ENCODE peak calls at places on chromosomes 4 and X, in six cellular contexts. F is IMR-90, X is mesenchymal stem cell, C is H1, T is H9, Z is neuronal stem cell. Q is an unnamed sample.

GRCh38 chrX:129039176-129039575 is 484.1 kb downstream of the SMARCA1 start:
- DNase-seq in F (no peak), Z (no peak), C (no peak), T (no peak), X (no peak), Q (peak; percentile 76)

GRCh38 chr4:2362286-2363055 is 56.0 kb downstream of the ZFYVE28 start:
- DNase-seq in F (no peak), Z (no peak), T (no peak), X (no peak), C (no peak), Q (no peak)

GRCh38 chr4:100977746-100978397 is 369.5 kb downstream of the PPP3CA start:
- DNase-seq in X (no peak), Z (no peak), T (no peak), C (no peak), F (no peak), Q (no peak)

GRCh38 chr4:117264072-117264471 is 178.7 kb upstream of the TRAM1L1 start:
- DNase-seq in F (no peak), C (no peak), T (no peak), Z (no peak), X (no peak), Q (no peak)

GRCh38 chrX:68983004-68983857 is 154.4 kb downstream of the EFNB1 start:
- DNase-seq in Z (no peak), T (peak; percentile 12), C (no peak), F (no peak), X (no peak), Q (no peak)

GRCh38 chrX:55142206-55142918 is 53.5 kb downstream of the PAGE2 start:
- DNase-seq in X (no peak), T (no peak), Z (no peak), F (no peak), C (no peak), Q (no peak)

GRCh38 chr4:56705870-56706400 is 24.8 kb upstream of the HOPX start:
- DNase-seq in C (no peak), T (no peak), Z (no peak), F (no peak), X (no peak), Q (no peak)

GRCh38 chr4:102439835-102440234 is 61.3 kb upstream of the NFKB1 start:
- DNase-seq in F (peak; percentile 84), Z (no peak), C (no peak), T (no peak), X (peak; percentile 89), Q (peak; percentile 7)

GRCh38 chrX:78092296-78092695 is 11.8 kb upstream of the PGK1 start:
- DNase-seq in T (peak; percentile 73), C (no peak), Z (no peak), F (peak; percentile 71), X (peak; percentile 71), Q (no peak)

GRCh38 chrX:109624641-109625311 is at the start of gene KCNE5:
- DNase-seq in Z (peak; percentile 53), X (peak; percentile 29), C (no peak), F (no peak), T (peak; percentile 75), Q (no peak)

GRCh38 chr4:89284828-89285227 is 22.8 kb downstream of the GPRIN3 start:
- DNase-seq in X (no peak), T (no peak), F (no peak), Z (no peak), C (no peak), Q (no peak)

GRCh38 chr4:4658051-4658450 is 116.2 kb upstream of the STX18 start:
- DNase-seq in X (no peak), C (no peak), Z (no peak), F (no peak), T (no peak), Q (peak; percentile 71)

GRCh38 chr4:168098257-168098717 is 6.0 kb downstream of the ANXA10 start:
- DNase-seq in F (peak; percentile 62), Z (no peak), X (no peak), T (no peak), C (no peak), Q (peak; percentile 2)

GRCh38 chrX:48831136-48831908 is 4.1 kb downstream of the PCSK1N start:
- DNase-seq in Z (no peak), T (no peak), F (no peak), C (no peak), X (no peak), Q (no peak)

GRCh38 chr4:26238782-26239647 is 81.8 kb upstream of the RBPJ start:
- DNase-seq in X (peak; percentile 20), T (no peak), Z (peak; percentile 58), F (peak; percentile 75), C (no peak), Q (no peak)

GRCh38 chr4:86918539-86919072 is 16.2 kb upstream of the AFF1 start:
- DNase-seq in Z (no peak), T (no peak), C (no peak), F (peak; percentile 86), X (peak; percentile 88), Q (peak; percentile 99)

GRCh38 chrX:4379071-4379470 is 665.6 kb upstream of the PRKX start:
- DNase-seq in X (no peak), T (no peak), Z (no peak), F (no peak), C (no peak), Q (peak; percentile 56)

GRCh38 chrX:119853449-119853848 is 686 bp upstream of the UPF3B start:
- DNase-seq in X (peak; percentile 3), T (no peak), F (no peak), C (no peak), Z (no peak), Q (no peak)

GRCh38 chrX:111349934-111350333 is 62.1 kb downstream of the DCX start:
- DNase-seq in Z (no peak), C (no peak), F (no peak), T (no peak), X (no peak), Q (no peak)

GRCh38 chrX:97751735-97752134 is 868.0 kb downstream of the RPA4 start:
- DNase-seq in F (no peak), X (no peak), Z (no peak), T (no peak), C (no peak), Q (no peak)

GRCh38 chr4:113869743-113870375 is 108.3 kb upstream of the CAMK2D start:
- DNase-seq in C (no peak), Z (no peak), T (no peak), F (peak; percentile 74), X (peak; percentile 57), Q (no peak)

GRCh38 chrX:104085919-104086318 is 9.9 kb upstream of the TMSB15C start:
- DNase-seq in Z (no peak), X (no peak), F (no peak), T (no peak), C (no peak), Q (no peak)

GRCh38 chr4:145154573-145154972 is 25.8 kb downstream of the OTUD4 start:
- DNase-seq in C (no peak), T (no peak), F (peak; percentile 35), Z (no peak), X (peak; percentile 49), Q (peak; percentile 50)

GRCh38 chr4:158991534-158992155 is 111.2 kb upstream of the RAPGEF2 start:
- DNase-seq in F (no peak), X (no peak), T (no peak), Z (no peak), C (no peak), Q (no peak)
- H2AFZ ChIP-seq in F (no peak overlapping the region), X (no peak overlapping the region), T (no peak overlapping the region), Z (no peak overlapping the region), C (peak overlapping the region; percentile 30), Q (no peak overlapping the region)

GRCh38 chr4:54186371-54186770 is 42.7 kb upstream of the PDGFRA start:
- DNase-seq in F (no peak), T (no peak), X (no peak), C (no peak), Z (no peak), Q (peak; percentile 57)
- H2BK120ac ChIP-seq in F (no peak overlapping the region), T (no peak overlapping the region), X (no peak overlapping the region), C (no peak overlapping the region), Z (no peak overlapping the region), Q (no peak overlapping the region)

GRCh38 chr4:140049024-140049923 is 104.7 kb downstream of the MAML3 start:
- DNase-seq in T (peak; percentile 89), F (peak; percentile 57), X (peak; percentile 44), C (no peak), Z (peak; percentile 57), Q (peak; percentile 37)
- H2AFZ ChIP-seq in T (peak overlapping the region; percentile 2), F (peak overlapping the region; percentile 87), X (peak overlapping the region; percentile 66), C (peak overlapping the region; percentile 15), Z (peak overlapping the region; percentile 60), Q (no peak overlapping the region)

GRCh38 chrX:134803060-134803459 is 144.8 kb upstream of the PLAC1 start:
- DNase-seq in Z (no peak), X (no peak), F (no peak), T (no peak), C (no peak), Q (no peak)
- H2BK120ac ChIP-seq in Z (no peak overlapping the region), X (no peak overlapping the region), F (no peak overlapping the region), T (no peak overlapping the region), C (no peak overlapping the region), Q (no peak overlapping the region)

GRCh38 chr4:19945501-19945900 is 306.2 kb upstream of the SLIT2 start:
- DNase-seq in X (no peak), F (peak; percentile 10), Z (no peak), T (no peak), C (no peak), Q (no peak)

GRCh38 chr4:19944806-19945205 is 306.9 kb upstream of the SLIT2 start:
- DNase-seq in C (no peak), Z (peak; percentile 11), X (no peak), F (no peak), T (no peak), Q (no peak)

GRCh38 chr4:19941434-19941833 is 310.3 kb upstream of the SLIT2 start:
- DNase-seq in Z (no peak), F (no peak), T (no peak), X (no peak), C (no peak), Q (no peak)

GRCh38 chr4:19945979-19946380 is 305.7 kb upstream of the SLIT2 start:
- DNase-seq in Z (no peak), C (no peak), T (no peak), X (peak; percentile 96), F (peak; percentile 97), Q (no peak)

DNA sequence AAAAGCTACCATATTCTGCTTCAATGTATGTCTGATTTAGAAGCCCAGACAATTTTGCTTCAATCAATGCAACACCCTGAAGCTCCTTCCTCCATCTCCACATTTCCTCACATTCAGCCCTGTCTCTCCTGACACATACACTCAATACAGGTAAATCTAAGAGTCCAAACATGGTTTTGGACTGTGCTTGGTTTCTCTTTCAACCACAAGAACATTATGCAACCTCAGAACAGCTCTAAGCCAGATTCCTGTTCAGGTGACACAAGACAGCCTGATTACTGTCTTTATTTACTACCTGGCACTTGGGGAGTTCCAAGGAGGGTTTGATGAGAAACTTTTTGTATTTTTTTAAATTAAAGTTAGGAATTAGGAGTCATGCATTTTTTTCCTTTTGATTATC is 307.5 kb upstream of the SLIT2 start:
- DNase-seq in T (no peak), Z (no peak), C (no peak), X (no peak), F (no peak), Q (no peak)
- H2AFZ ChIP-seq in T (no peak overlapping the region), Z (no peak overlapping the region), C (no peak overlapping the region), X (no peak overlapping the region), F (no peak overlapping the region), Q (no peak overlapping the region)

Q was measured in trophoblast cell.